ENCODE peak calls at places on chromosomes 12 and 14, in five cellular contexts. One of them, this sample, is unnamed.

GRCh38 chr14:70468731-70469130 is 16.8 kb downstream of the ADAM21 start:
- DNase-seq in pancreas: no peak
- DNase-seq in GM20000: no peak
- DNase-seq in tibial artery: no peak
- DNase-seq in C1 segment of cervical spinal cord: no peak
- DNase-seq in this sample: no peak

GRCh38 chr14:87250992-87251391 is 742.0 kb downstream of the GALC start:
- DNase-seq in GM20000: no peak
- DNase-seq in C1 segment of cervical spinal cord: no peak
- DNase-seq in pancreas: no peak
- DNase-seq in tibial artery: no peak
- DNase-seq in this sample: no peak

GRCh38 chr14:74941676-74942097 is 13.7 kb downstream of the PGF start:
- DNase-seq in pancreas: no peak
- DNase-seq in tibial artery: peak
- DNase-seq in GM20000: peak
- DNase-seq in C1 segment of cervical spinal cord: peak
- DNase-seq in this sample: peak

GRCh38 chr14:96501383-96501745 is 818 bp upstream of the PAPOLA start:
- DNase-seq in tibial artery: no peak
- DNase-seq in GM20000: no peak
- DNase-seq in pancreas: no peak
- DNase-seq in C1 segment of cervical spinal cord: peak
- DNase-seq in this sample: no peak

GRCh38 chr14:51963164-51963733 is 26.1 kb upstream of the RTRAF start:
- DNase-seq in pancreas: no peak
- DNase-seq in tibial artery: no peak
- DNase-seq in GM20000: no peak
- DNase-seq in C1 segment of cervical spinal cord: no peak
- DNase-seq in this sample: no peak

GRCh38 chr12:81683881-81684280 is 75.3 kb downstream of the PPFIA2 start:
- DNase-seq in pancreas: no peak
- DNase-seq in tibial artery: no peak
- DNase-seq in GM20000: no peak
- DNase-seq in C1 segment of cervical spinal cord: no peak
- DNase-seq in this sample: no peak

GRCh38 chr12:129193263-129193871 is 340.1 kb downstream of the GLT1D1 start:
- DNase-seq in C1 segment of cervical spinal cord: no peak
- DNase-seq in pancreas: no peak
- DNase-seq in GM20000: no peak
- DNase-seq in tibial artery: no peak
- DNase-seq in this sample: peak

GRCh38 chr12:7935773-7936581 is at the start of gene SLC2A3:
- DNase-seq in C1 segment of cervical spinal cord: peak
- DNase-seq in pancreas: peak
- DNase-seq in GM20000: peak
- DNase-seq in tibial artery: peak
- DNase-seq in this sample: peak

GRCh38 chr14:61570961-61571299 is 124.4 kb upstream of the HIF1A start:
- DNase-seq in C1 segment of cervical spinal cord: no peak
- DNase-seq in GM20000: no peak
- DNase-seq in tibial artery: no peak
- DNase-seq in pancreas: no peak
- DNase-seq in this sample: no peak

GRCh38 chr14:102055181-102055901 is 31.5 kb downstream of the HSP90AA1 start:
- DNase-seq in GM20000: no peak
- DNase-seq in tibial artery: no peak
- DNase-seq in C1 segment of cervical spinal cord: no peak
- DNase-seq in pancreas: no peak
- DNase-seq in this sample: no peak

GRCh38 chr12:112164326-112164660 is 38.9 kb downstream of the TRAFD1 start:
- DNase-seq in pancreas: no peak
- DNase-seq in GM20000: no peak
- DNase-seq in tibial artery: no peak
- DNase-seq in C1 segment of cervical spinal cord: no peak
- DNase-seq in this sample: no peak

GRCh38 chr12:64578556-64578955 is 31.7 kb upstream of the RASSF3 start:
- DNase-seq in tibial artery: no peak
- DNase-seq in C1 segment of cervical spinal cord: no peak
- DNase-seq in pancreas: no peak
- DNase-seq in GM20000: no peak
- DNase-seq in this sample: no peak

GRCh38 chr12:4001869-4002268 is 128.7 kb upstream of the PARP11 start:
- DNase-seq in pancreas: no peak
- DNase-seq in C1 segment of cervical spinal cord: no peak
- DNase-seq in tibial artery: no peak
- DNase-seq in GM20000: no peak
- DNase-seq in this sample: no peak

GRCh38 chr12:43824207-43824775 is 11.6 kb upstream of the TMEM117 start:
- DNase-seq in GM20000: no peak
- DNase-seq in tibial artery: no peak
- DNase-seq in C1 segment of cervical spinal cord: no peak
- DNase-seq in pancreas: no peak
- DNase-seq in this sample: no peak

GRCh38 chr14:85319998-85320397 is 209.9 kb upstream of the FLRT2 start:
- DNase-seq in GM20000: no peak
- DNase-seq in pancreas: no peak
- DNase-seq in tibial artery: no peak
- DNase-seq in C1 segment of cervical spinal cord: no peak
- DNase-seq in this sample: no peak

GRCh38 chr14:22803575-22803974 is 11.7 kb downstream of the SLC7A7 start:
- DNase-seq in GM20000: no peak
- DNase-seq in C1 segment of cervical spinal cord: no peak
- DNase-seq in tibial artery: no peak
- DNase-seq in pancreas: no peak
- DNase-seq in this sample: no peak

GRCh38 chr12:81222841-81223595 is 145.1 kb downstream of the ACSS3 start:
- DNase-seq in GM20000: no peak
- DNase-seq in tibial artery: no peak
- DNase-seq in pancreas: no peak
- DNase-seq in C1 segment of cervical spinal cord: no peak
- DNase-seq in this sample: no peak

GRCh38 chr12:127175361-127175760 is 1091.6 kb upstream of the TMEM132C start:
- DNase-seq in pancreas: no peak
- DNase-seq in C1 segment of cervical spinal cord: no peak
- DNase-seq in GM20000: no peak
- DNase-seq in tibial artery: no peak
- DNase-seq in this sample: no peak

GRCh38 chr12:114625294-114625851 is 58.6 kb downstream of the TBX3 start:
- DNase-seq in pancreas: peak
- DNase-seq in GM20000: peak
- DNase-seq in tibial artery: no peak
- DNase-seq in C1 segment of cervical spinal cord: no peak
- DNase-seq in this sample: peak

GRCh38 chr12:122947352-122947792 is 18.9 kb downstream of the ABCB9 start:
- DNase-seq in C1 segment of cervical spinal cord: peak
- DNase-seq in tibial artery: peak
- DNase-seq in pancreas: no peak
- DNase-seq in GM20000: no peak
- DNase-seq in this sample: no peak

GRCh38 chr12:6774557-6775062 is 2.3 kb downstream of the LAG3 start:
- DNase-seq in GM20000: no peak
- DNase-seq in C1 segment of cervical spinal cord: no peak
- DNase-seq in pancreas: no peak
- DNase-seq in tibial artery: no peak
- DNase-seq in this sample: no peak

GRCh38 chr14:74257078-74257987 is 18.1 kb downstream of the VSX2 start:
- DNase-seq in tibial artery: no peak
- DNase-seq in C1 segment of cervical spinal cord: peak
- DNase-seq in GM20000: peak
- DNase-seq in pancreas: no peak
- DNase-seq in this sample: peak

GRCh38 chr12:89343127-89343526 is 9.2 kb downstream of the DUSP6 start:
- DNase-seq in GM20000: no peak
- DNase-seq in C1 segment of cervical spinal cord: no peak
- DNase-seq in tibial artery: peak
- DNase-seq in pancreas: no peak
- DNase-seq in this sample: no peak

GRCh38 chr12:18629916-18630315 is 107.9 kb downstream of the PLCZ1 start:
- DNase-seq in GM20000: no peak
- DNase-seq in tibial artery: no peak
- DNase-seq in C1 segment of cervical spinal cord: no peak
- DNase-seq in pancreas: no peak
- DNase-seq in this sample: no peak

GRCh38 chr14:51609251-51609986 is 42.3 kb upstream of the FRMD6 start:
- DNase-seq in tibial artery: no peak
- DNase-seq in pancreas: no peak
- DNase-seq in GM20000: no peak
- DNase-seq in C1 segment of cervical spinal cord: no peak
- DNase-seq in this sample: no peak

GRCh38 chr12:218221-218620 is 4.3 kb upstream of the SLC6A12 start:
- DNase-seq in tibial artery: no peak
- DNase-seq in pancreas: no peak
- DNase-seq in GM20000: no peak
- DNase-seq in C1 segment of cervical spinal cord: no peak
- DNase-seq in this sample: no peak

GRCh38 chr12:52646613-52647012 is 5.4 kb downstream of the KRT2 start:
- DNase-seq in C1 segment of cervical spinal cord: no peak
- DNase-seq in GM20000: no peak
- DNase-seq in tibial artery: no peak
- DNase-seq in pancreas: no peak
- DNase-seq in this sample: no peak

GRCh38 chr14:55889124-55889523 is 229.1 kb upstream of the PELI2 start:
- DNase-seq in pancreas: no peak
- DNase-seq in C1 segment of cervical spinal cord: no peak
- DNase-seq in tibial artery: no peak
- DNase-seq in GM20000: no peak
- DNase-seq in this sample: no peak

This sample was measured in GM19239.